ENCODE peak calls at places on chromosomes 13 and 19, in eight cellular contexts. One of them, this sample, is unnamed.

GRCh38 chr19:28239270-28239669 is 973.7 kb downstream of the UQCRFS1 start:
- DNase-seq in A549: peak
- DNase-seq in heart right ventricle: no peak
- DNase-seq in upper lobe of right lung: no peak
- DNase-seq in fibroblast of mammary gland: peak
- DNase-seq in adrenal gland: no peak
- DNase-seq in prostate gland: no peak
- DNase-seq in ascending aorta: no peak
- DNase-seq in this sample: no peak

GRCh38 chr19:17557461-17557860 is 2.0 kb downstream of the COLGALT1 start:
- DNase-seq in A549: no peak
- DNase-seq in heart right ventricle: no peak
- DNase-seq in upper lobe of right lung: no peak
- DNase-seq in fibroblast of mammary gland: no peak
- DNase-seq in adrenal gland: no peak
- DNase-seq in prostate gland: no peak
- DNase-seq in ascending aorta: no peak
- DNase-seq in this sample: no peak

GRCh38 chr19:57719901-57720519 is 7.4 kb downstream of the ZNF671 start:
- DNase-seq in A549: no peak
- DNase-seq in heart right ventricle: no peak
- DNase-seq in upper lobe of right lung: no peak
- DNase-seq in fibroblast of mammary gland: no peak
- DNase-seq in adrenal gland: no peak
- DNase-seq in prostate gland: no peak
- DNase-seq in ascending aorta: no peak
- DNase-seq in this sample: no peak

GRCh38 chr13:48294670-48295069 is 8.9 kb upstream of the RB1 start:
- DNase-seq in A549: no peak
- DNase-seq in heart right ventricle: no peak
- DNase-seq in upper lobe of right lung: no peak
- DNase-seq in fibroblast of mammary gland: no peak
- DNase-seq in adrenal gland: no peak
- DNase-seq in prostate gland: no peak
- DNase-seq in ascending aorta: no peak
- DNase-seq in this sample: no peak

GRCh38 chr19:48975947-48976847 is 11.1 kb downstream of the FTL start:
- DNase-seq in A549: no peak
- DNase-seq in heart right ventricle: no peak
- DNase-seq in upper lobe of right lung: no peak
- DNase-seq in fibroblast of mammary gland: peak
- DNase-seq in adrenal gland: no peak
- DNase-seq in prostate gland: no peak
- DNase-seq in ascending aorta: no peak
- DNase-seq in this sample: no peak

GRCh38 chr13:49740870-49741269 is 49.6 kb upstream of the EBPL start:
- DNase-seq in A549: no peak
- DNase-seq in heart right ventricle: no peak
- DNase-seq in upper lobe of right lung: no peak
- DNase-seq in fibroblast of mammary gland: no peak
- DNase-seq in adrenal gland: no peak
- DNase-seq in prostate gland: no peak
- DNase-seq in ascending aorta: no peak
- DNase-seq in this sample: no peak

GRCh38 chr19:56110515-56111448 is 10.3 kb downstream of the ZNF787 start:
- DNase-seq in A549: no peak
- DNase-seq in heart right ventricle: peak
- DNase-seq in upper lobe of right lung: no peak
- DNase-seq in fibroblast of mammary gland: peak
- DNase-seq in adrenal gland: peak
- DNase-seq in prostate gland: no peak
- DNase-seq in ascending aorta: no peak
- DNase-seq in this sample: peak

GRCh38 chr13:98476538-98476966 is 100.4 kb downstream of the STK24 start:
- DNase-seq in A549: no peak
- DNase-seq in heart right ventricle: no peak
- DNase-seq in upper lobe of right lung: peak
- DNase-seq in fibroblast of mammary gland: peak
- DNase-seq in adrenal gland: peak
- DNase-seq in prostate gland: no peak
- DNase-seq in ascending aorta: peak
- DNase-seq in this sample: no peak

GRCh38 chr19:44113784-44114390 is 688 bp downstream of the ZNF225 start:
- DNase-seq in A549: no peak
- DNase-seq in heart right ventricle: no peak
- DNase-seq in upper lobe of right lung: no peak
- DNase-seq in fibroblast of mammary gland: no peak
- DNase-seq in adrenal gland: peak
- DNase-seq in prostate gland: peak
- DNase-seq in ascending aorta: no peak
- DNase-seq in this sample: no peak

GRCh38 chr19:14686411-14686810 is 3.4 kb upstream of the ZNF333 start:
- DNase-seq in A549: peak
- DNase-seq in heart right ventricle: no peak
- DNase-seq in upper lobe of right lung: no peak
- DNase-seq in fibroblast of mammary gland: peak
- DNase-seq in adrenal gland: no peak
- DNase-seq in prostate gland: no peak
- DNase-seq in ascending aorta: no peak
- DNase-seq in this sample: no peak

GRCh38 chr13:109779876-109780516 is 6.4 kb downstream of the IRS2 start:
- DNase-seq in A549: no peak
- DNase-seq in heart right ventricle: no peak
- DNase-seq in upper lobe of right lung: no peak
- DNase-seq in fibroblast of mammary gland: no peak
- DNase-seq in adrenal gland: no peak
- DNase-seq in prostate gland: no peak
- DNase-seq in ascending aorta: no peak
- DNase-seq in this sample: no peak

GRCh38 chr13:61988810-61989209 is 573.2 kb upstream of the PCDH20 start:
- DNase-seq in A549: no peak
- DNase-seq in heart right ventricle: no peak
- DNase-seq in upper lobe of right lung: no peak
- DNase-seq in fibroblast of mammary gland: no peak
- DNase-seq in adrenal gland: no peak
- DNase-seq in prostate gland: no peak
- DNase-seq in ascending aorta: no peak
- DNase-seq in this sample: no peak

GRCh38 chr13:36918246-36919060 is 1.6 kb downstream of the SMAD9 start:
- DNase-seq in A549: no peak
- DNase-seq in heart right ventricle: no peak
- DNase-seq in upper lobe of right lung: no peak
- DNase-seq in fibroblast of mammary gland: peak
- DNase-seq in adrenal gland: no peak
- DNase-seq in prostate gland: no peak
- DNase-seq in ascending aorta: no peak
- DNase-seq in this sample: no peak

GRCh38 chr13:20431080-20431479 is 94.6 kb downstream of the CRYL1 start:
- DNase-seq in A549: no peak
- DNase-seq in heart right ventricle: no peak
- DNase-seq in upper lobe of right lung: no peak
- DNase-seq in fibroblast of mammary gland: no peak
- DNase-seq in adrenal gland: no peak
- DNase-seq in prostate gland: no peak
- DNase-seq in ascending aorta: no peak
- DNase-seq in this sample: no peak

GRCh38 chr13:98706446-98707110 is 45.9 kb downstream of the SLC15A1 start:
- DNase-seq in A549: peak
- DNase-seq in heart right ventricle: no peak
- DNase-seq in upper lobe of right lung: no peak
- DNase-seq in fibroblast of mammary gland: no peak
- DNase-seq in adrenal gland: peak
- DNase-seq in prostate gland: no peak
- DNase-seq in ascending aorta: no peak
- DNase-seq in this sample: peak

GRCh38 chr13:112792511-112792910 is 102.7 kb downstream of the ATP11A start:
- DNase-seq in A549: no peak
- DNase-seq in heart right ventricle: no peak
- DNase-seq in upper lobe of right lung: no peak
- DNase-seq in fibroblast of mammary gland: no peak
- DNase-seq in adrenal gland: no peak
- DNase-seq in prostate gland: no peak
- DNase-seq in ascending aorta: peak
- DNase-seq in this sample: no peak

GRCh38 chr13:114219406-114219805 is 15.3 kb upstream of the CDC16 start:
- DNase-seq in A549: no peak
- DNase-seq in heart right ventricle: no peak
- DNase-seq in upper lobe of right lung: no peak
- DNase-seq in fibroblast of mammary gland: no peak
- DNase-seq in adrenal gland: no peak
- DNase-seq in prostate gland: no peak
- DNase-seq in ascending aorta: no peak
- DNase-seq in this sample: no peak

GRCh38 chr19:38686530-38686888 is 39.1 kb downstream of the ACTN4 start:
- DNase-seq in A549: no peak
- DNase-seq in heart right ventricle: no peak
- DNase-seq in upper lobe of right lung: no peak
- DNase-seq in fibroblast of mammary gland: no peak
- DNase-seq in adrenal gland: no peak
- DNase-seq in prostate gland: no peak
- DNase-seq in ascending aorta: no peak
- DNase-seq in this sample: no peak

GRCh38 chr13:67383358-67383757 is 153.2 kb upstream of the PCDH9 start:
- DNase-seq in A549: peak
- DNase-seq in heart right ventricle: no peak
- DNase-seq in upper lobe of right lung: no peak
- DNase-seq in fibroblast of mammary gland: peak
- DNase-seq in adrenal gland: no peak
- DNase-seq in prostate gland: no peak
- DNase-seq in ascending aorta: no peak
- DNase-seq in this sample: peak

GRCh38 chr13:39825886-39826285 is 170.4 kb downstream of the COG6 start:
- DNase-seq in A549: no peak
- DNase-seq in heart right ventricle: no peak
- DNase-seq in upper lobe of right lung: no peak
- DNase-seq in fibroblast of mammary gland: no peak
- DNase-seq in adrenal gland: no peak
- DNase-seq in prostate gland: no peak
- DNase-seq in ascending aorta: no peak
- DNase-seq in this sample: no peak

GRCh38 chr13:114096811-114097503 is 35.5 kb downstream of the RASA3 start:
- DNase-seq in A549: no peak
- DNase-seq in heart right ventricle: no peak
- DNase-seq in upper lobe of right lung: peak
- DNase-seq in fibroblast of mammary gland: no peak
- DNase-seq in adrenal gland: no peak
- DNase-seq in prostate gland: no peak
- DNase-seq in ascending aorta: peak
- DNase-seq in this sample: no peak

DNA sequence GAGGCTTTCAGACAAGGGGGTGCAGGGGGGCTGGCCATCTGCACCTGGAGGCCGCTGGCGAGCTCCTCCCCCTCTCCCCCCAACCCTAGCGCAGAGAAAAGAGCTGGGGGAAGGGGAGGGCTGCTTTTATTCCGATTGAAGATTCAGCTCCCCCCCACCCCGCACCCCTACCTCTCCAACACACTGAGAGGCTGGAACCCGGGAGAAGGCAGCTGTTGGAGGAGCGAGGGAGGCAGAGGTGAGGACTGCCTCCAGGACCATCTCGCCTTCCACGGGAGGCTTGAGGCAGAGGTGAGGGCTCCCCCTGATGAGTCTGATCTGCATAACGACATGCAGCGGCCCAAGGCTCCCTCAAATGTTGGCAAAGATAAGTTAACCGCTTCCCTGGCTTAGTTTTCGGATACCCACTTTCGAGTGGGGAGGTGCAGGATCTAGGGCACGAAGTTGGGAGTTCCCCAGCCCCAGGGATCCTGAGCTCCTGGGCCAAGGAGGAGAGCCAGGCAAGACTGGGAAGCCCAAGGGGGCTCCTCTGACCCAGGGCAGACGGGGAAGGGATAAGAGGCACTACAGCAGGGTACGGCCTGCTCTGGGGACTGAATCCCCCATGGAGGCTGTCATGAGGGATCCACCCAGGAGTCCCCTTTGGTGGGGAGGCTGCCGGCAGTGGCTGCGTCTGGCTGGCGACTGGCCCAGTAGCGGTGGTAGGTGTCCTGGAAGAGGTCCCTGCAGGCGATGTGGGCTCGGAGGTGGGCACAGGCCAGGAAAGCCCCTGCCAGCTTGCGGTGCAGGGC is 1.2 kb upstream of the NUMBL start:
- DNase-seq in A549: peak
- DNase-seq in heart right ventricle: no peak
- DNase-seq in upper lobe of right lung: no peak
- DNase-seq in fibroblast of mammary gland: peak
- DNase-seq in adrenal gland: no peak
- DNase-seq in prostate gland: no peak
- DNase-seq in ascending aorta: no peak
- DNase-seq in this sample: no peak
- H3K4me3 ChIP-seq in A549: peak
- H3K4me3 ChIP-seq in heart right ventricle: peak
- H3K4me3 ChIP-seq in upper lobe of right lung: peak
- H3K4me3 ChIP-seq in fibroblast of mammary gland: no peak
- H3K4me3 ChIP-seq in adrenal gland: no peak
- H3K4me3 ChIP-seq in prostate gland: no peak
- H3K4me3 ChIP-seq in ascending aorta: peak
- H3K4me3 ChIP-seq in this sample: no peak

GRCh38 chr19:46925548-46925950 is 64.8 kb downstream of the ARHGAP35 start:
- DNase-seq in A549: peak
- DNase-seq in heart right ventricle: no peak
- DNase-seq in upper lobe of right lung: no peak
- DNase-seq in fibroblast of mammary gland: no peak
- DNase-seq in adrenal gland: no peak
- DNase-seq in prostate gland: no peak
- DNase-seq in ascending aorta: peak
- DNase-seq in this sample: no peak
- H3K4me3 ChIP-seq in A549: peak
- H3K4me3 ChIP-seq in heart right ventricle: no peak
- H3K4me3 ChIP-seq in upper lobe of right lung: no peak
- H3K4me3 ChIP-seq in fibroblast of mammary gland: no peak
- H3K4me3 ChIP-seq in adrenal gland: no peak
- H3K4me3 ChIP-seq in prostate gland: no peak
- H3K4me3 ChIP-seq in ascending aorta: no peak
- H3K4me3 ChIP-seq in this sample: peak

GRCh38 chr19:2288743-2289713 is 7.1 kb upstream of the PEAK3 start:
- DNase-seq in A549: no peak
- DNase-seq in heart right ventricle: no peak
- DNase-seq in upper lobe of right lung: no peak
- DNase-seq in fibroblast of mammary gland: no peak
- DNase-seq in adrenal gland: no peak
- DNase-seq in prostate gland: no peak
- DNase-seq in ascending aorta: no peak
- DNase-seq in this sample: no peak
- H3K4me3 ChIP-seq in A549: peak
- H3K4me3 ChIP-seq in heart right ventricle: no peak
- H3K4me3 ChIP-seq in upper lobe of right lung: peak
- H3K4me3 ChIP-seq in fibroblast of mammary gland: no peak
- H3K4me3 ChIP-seq in adrenal gland: no peak
- H3K4me3 ChIP-seq in prostate gland: no peak
- H3K4me3 ChIP-seq in ascending aorta: no peak
- H3K4me3 ChIP-seq in this sample: no peak

DNA sequence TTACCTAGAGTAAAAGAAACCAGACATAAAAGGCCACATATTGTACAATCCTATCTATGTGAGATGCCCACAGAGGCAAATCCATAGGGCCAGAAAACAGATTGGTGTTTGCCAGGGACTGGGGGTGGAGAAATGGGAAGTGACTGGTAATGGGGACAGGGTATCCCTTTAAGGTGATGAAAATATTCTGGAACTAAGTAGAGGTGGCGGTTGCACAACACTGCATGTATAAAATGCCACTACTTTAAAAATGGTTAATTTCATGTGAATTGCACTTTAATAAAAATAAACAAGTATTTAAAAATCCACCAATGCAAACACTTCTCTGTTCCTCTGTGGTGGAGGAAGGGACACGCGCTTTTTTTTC is 41.5 kb upstream of the KLF2 start:
- DNase-seq in A549: no peak
- DNase-seq in heart right ventricle: no peak
- DNase-seq in upper lobe of right lung: no peak
- DNase-seq in fibroblast of mammary gland: no peak
- DNase-seq in adrenal gland: no peak
- DNase-seq in prostate gland: no peak
- DNase-seq in ascending aorta: no peak
- DNase-seq in this sample: no peak
- H3K4me3 ChIP-seq in A549: no peak
- H3K4me3 ChIP-seq in heart right ventricle: peak
- H3K4me3 ChIP-seq in upper lobe of right lung: peak
- H3K4me3 ChIP-seq in fibroblast of mammary gland: no peak
- H3K4me3 ChIP-seq in adrenal gland: no peak
- H3K4me3 ChIP-seq in prostate gland: no peak
- H3K4me3 ChIP-seq in ascending aorta: peak
- H3K4me3 ChIP-seq in this sample: no peak